ENCODE peak calls at places on chromosomes 5 and 9, in four cellular contexts. H, V, E and R are unnamed samples.

GRCh38 chr9:14532716-14533115 is 160.5 kb downstream of the ZDHHC21 start:
- DNase-seq in E (no peak), H (no peak), V (no peak), R (no peak)

GRCh38 chr9:14910178-14910805 is at the start of gene FREM1:
- DNase-seq in V (no peak), E (no peak), H (no peak), R (peak; percentile 23)

GRCh38 chr9:128685022-128685332 is 4.0 kb upstream of the SET start:
- DNase-seq in H (no peak), E (no peak), V (no peak), R (no peak)

GRCh38 chr5:51960617-51961115 is 577.4 kb downstream of the ISL1 start:
- DNase-seq in H (no peak), V (no peak), E (no peak), R (peak; percentile 63)

GRCh38 chr9:135418161-135418560 is 61.4 kb upstream of the PPP1R26 start:
- DNase-seq in V (no peak), H (no peak), E (no peak), R (no peak)

GRCh38 chr5:142590451-142591240 is 95.2 kb downstream of the FGF1 start:
- DNase-seq in E (no peak), V (no peak), H (no peak), R (no peak)

GRCh38 chr9:347667-348292 is 133.1 kb downstream of the DOCK8 start:
- DNase-seq in E (no peak), V (no peak), H (no peak), R (peak; percentile 62)

GRCh38 chr9:86822414-86822813 is 124.9 kb downstream of the GAS1 start:
- DNase-seq in E (no peak), H (no peak), V (no peak), R (no peak)

GRCh38 chr5:65299841-65300240 is 181.9 kb downstream of the ADAMTS6 start:
- DNase-seq in V (peak; percentile 81), E (no peak), H (no peak), R (no peak)

GRCh38 chr5:80240368-80240986 is 15.4 kb downstream of the SERINC5 start:
- DNase-seq in E (no peak), H (no peak), V (no peak), R (no peak)

GRCh38 chr9:134509306-134509705 is 132.3 kb upstream of the COL5A1 start:
- DNase-seq in V (no peak), E (no peak), H (no peak), R (no peak)

GRCh38 chr9:74876611-74877010 is 11.1 kb downstream of the TRPM6 start:
- DNase-seq in V (no peak), H (no peak), E (no peak), R (no peak)

GRCh38 chr5:130323804-130324454 is 419.7 kb downstream of the CHSY3 start:
- DNase-seq in E (peak; percentile 72), H (no peak), V (no peak), R (no peak)

GRCh38 chr9:83431470-83432060 is 106.6 kb downstream of the FRMD3 start:
- DNase-seq in H (no peak), E (no peak), V (no peak), R (no peak)

GRCh38 chr5:1776831-1777230 is 22.8 kb downstream of the MRPL36 start:
- DNase-seq in H (no peak), V (no peak), E (no peak), R (no peak)

GRCh38 chr5:132753135-132753987 is 6.1 kb downstream of the CCNI2 start:
- DNase-seq in H (no peak), V (no peak), E (no peak), R (peak; percentile 32)

GRCh38 chr9:89994988-89995613 is 390.3 kb downstream of the GADD45G start:
- DNase-seq in H (no peak), V (no peak), E (no peak), R (no peak)